ENCODE peak calls at places on chromosomes 12 and 14, in four cellular contexts. One of them, this sample, is unnamed.

GRCh38 chr14:101025131-101025530 is 121.6 kb upstream of the RTL1 start:
- DNase-seq in PC-3: no peak
- DNase-seq in AG09309: no peak
- DNase-seq in renal cortical epithelial cell: no peak
- DNase-seq in this sample: no peak

GRCh38 chr12:62854024-62854423 is 80.9 kb downstream of the PPM1H start:
- DNase-seq in AG09309: no peak
- DNase-seq in renal cortical epithelial cell: no peak
- DNase-seq in PC-3: no peak
- DNase-seq in this sample: no peak

GRCh38 chr14:104051092-104051813 is 34.2 kb upstream of the ASPG start:
- DNase-seq in PC-3: no peak
- DNase-seq in renal cortical epithelial cell: peak; percentile 9
- DNase-seq in AG09309: no peak
- DNase-seq in this sample: no peak

GRCh38 chr12:124451016-124451415 is 116.4 kb downstream of the NCOR2 start:
- DNase-seq in AG09309: no peak
- DNase-seq in renal cortical epithelial cell: no peak
- DNase-seq in PC-3: no peak
- DNase-seq in this sample: no peak

GRCh38 chr12:56522486-56523193 is 1.0 kb downstream of the RBMS2 start:
- DNase-seq in renal cortical epithelial cell: peak; percentile 54
- DNase-seq in AG09309: no peak
- DNase-seq in PC-3: peak; percentile 27
- DNase-seq in this sample: peak; percentile 19

GRCh38 chr12:43338848-43339526 is 213.0 kb downstream of the ADAMTS20 start:
- DNase-seq in AG09309: peak; percentile 49
- DNase-seq in PC-3: peak; percentile 70
- DNase-seq in renal cortical epithelial cell: peak; percentile 88
- DNase-seq in this sample: peak; percentile 38

GRCh38 chr14:23557946-23558345 is 1.9 kb downstream of the THTPA start:
- DNase-seq in PC-3: no peak
- DNase-seq in AG09309: no peak
- DNase-seq in renal cortical epithelial cell: no peak
- DNase-seq in this sample: no peak

GRCh38 chr12:58254463-58254862 is 313.1 kb downstream of the ATP23 start:
- DNase-seq in PC-3: no peak
- DNase-seq in AG09309: no peak
- DNase-seq in renal cortical epithelial cell: no peak
- DNase-seq in this sample: no peak

GRCh38 chr14:101177301-101178055 is 274.0 kb upstream of the RTL1 start:
- DNase-seq in PC-3: no peak
- DNase-seq in AG09309: no peak
- DNase-seq in renal cortical epithelial cell: no peak
- DNase-seq in this sample: no peak

This sample was measured in HS-5.